ENCODE peak calls at places on chromosomes 3 and 15, in four cellular contexts. B is neuronal stem cell, O is IMR-90, C is mesenchymal stem cell. K is an unnamed sample.

GRCh38 chr3:74413547-74414241 is 200.8 kb downstream of the CNTN3 start:
- DNase-seq in B (no peak), O (no peak), C (no peak), K (no peak)

GRCh38 chr3:114527036-114527644 is 233.3 kb downstream of the TIGIT start:
- DNase-seq in B (no peak), O (peak), C (no peak), K (no peak)

GRCh38 chr3:190516416-190516815 is 2.5 kb downstream of the IL1RAP start:
- DNase-seq in B (no peak), O (no peak), C (no peak), K (no peak)

GRCh38 chr3:122091602-122092006 is 36.4 kb downstream of the CD86 start:
- DNase-seq in B (no peak), O (no peak), C (no peak), K (no peak)

GRCh38 chr15:39156166-39156565 is 424.7 kb upstream of the THBS1 start:
- DNase-seq in B (no peak), O (no peak), C (peak), K (no peak)

GRCh38 chr15:51629612-51630011 is 7.0 kb upstream of the DMXL2 start:
- DNase-seq in B (no peak), O (no peak), C (peak), K (no peak)

GRCh38 chr3:82229397-82229796 is 468.0 kb upstream of the GBE1 start:
- DNase-seq in B (no peak), O (no peak), C (no peak), K (no peak)

GRCh38 chr15:55802600-55803376 is 59.8 kb upstream of the PRTG start:
- DNase-seq in B (no peak), O (no peak), C (no peak), K (no peak)

GRCh38 chr3:56970401-56971002 is 90.0 kb upstream of the SPATA12 start:
- DNase-seq in B (no peak), O (peak), C (peak), K (peak)

GRCh38 chr3:127107491-127108375 is 85.2 kb upstream of the PRR23E start:
- DNase-seq in B (no peak), O (no peak), C (no peak), K (no peak)

GRCh38 chr3:99878005-99878404 is 60.3 kb downstream of the CMSS1 start:
- DNase-seq in B (no peak), O (peak), C (peak), K (no peak)

GRCh38 chr15:27816790-27817189 is 282.3 kb downstream of the OCA2 start:
- DNase-seq in B (no peak), O (no peak), C (no peak), K (no peak)

GRCh38 chr3:14328422-14328821 is 74.0 kb upstream of the SLC6A6 start:
- DNase-seq in B (no peak), O (no peak), C (no peak), K (no peak)

GRCh38 chr3:70120360-70120966 is 120.9 kb downstream of the SAMMSON start:
- DNase-seq in B (peak), O (peak), C (peak), K (peak)

GRCh38 chr15:75640483-75641175 is 605 bp upstream of the IMP3 start:
- DNase-seq in B (no peak), O (peak), C (peak), K (no peak)

GRCh38 chr3:54085936-54086335 is 36.4 kb upstream of the CACNA2D3 start:
- DNase-seq in B (no peak), O (no peak), C (no peak), K (no peak)

GRCh38 chr3:42547401-42547945 is 34.3 kb downstream of the SEC22C start:
- DNase-seq in B (peak), O (peak), C (peak), K (peak)

GRCh38 chr3:138124689-138125420 is 7.3 kb downstream of the A4GNT start:
- DNase-seq in B (no peak), O (peak), C (peak), K (peak)

GRCh38 chr15:69979269-69979668 is 118.4 kb downstream of the TLE3 start:
- DNase-seq in B (no peak), O (peak), C (peak), K (peak)

GRCh38 chr3:30658328-30659052 is 52.1 kb downstream of the TGFBR2 start:
- DNase-seq in B (no peak), O (peak), C (peak), K (no peak)

GRCh38 chr3:13015286-13016082 is 57.7 kb downstream of the IQSEC1 start:
- DNase-seq in B (no peak), O (no peak), C (no peak), K (no peak)

GRCh38 chr3:115040673-115041286 is 106.3 kb downstream of the ZBTB20 start:
- DNase-seq in B (peak), O (peak), C (peak), K (no peak)

GRCh38 chr15:38877471-38877870 is 312.9 kb upstream of the RASGRP1 start:
- DNase-seq in B (no peak), O (no peak), C (no peak), K (no peak)

GRCh38 chr3:57100046-57100695 is 39.7 kb downstream of the SPATA12 start:
- DNase-seq in B (peak), O (peak), C (peak), K (peak)

GRCh38 chr3:171462224-171462623 is 2.0 kb upstream of the TNIK start:
- DNase-seq in B (no peak), O (no peak), C (no peak), K (peak)

GRCh38 chr15:73941871-73942635 is 15.8 kb downstream of the LOXL1 start:
- DNase-seq in B (no peak), O (no peak), C (no peak), K (no peak)

GRCh38 chr15:94029495-94029894 is 201.9 kb upstream of the MCTP2 start:
- DNase-seq in B (no peak), O (peak), C (peak), K (no peak)

GRCh38 chr15:88243895-88244787 is 12.4 kb downstream of the NTRK3 start:
- DNase-seq in B (peak), O (peak), C (peak), K (peak)

GRCh38 chr15:80585544-80586018 is 109.5 kb upstream of the ABHD17C start:
- DNase-seq in B (no peak), O (no peak), C (no peak), K (peak)

GRCh38 chr3:134652409-134652831 is 1.6 kb upstream of the KY start:
- DNase-seq in B (no peak), O (peak), C (no peak), K (no peak)

GRCh38 chr3:9932843-9933560 is 632 bp upstream of the CRELD1 start:
- DNase-seq in B (peak), O (peak), C (peak), K (peak)

GRCh38 chr3:126351771-126352475 is 5.3 kb downstream of the KLF15 start:
- DNase-seq in B (no peak), O (no peak), C (no peak), K (no peak)

GRCh38 chr3:178420033-178420432 is 116.2 kb upstream of the KCNMB2 start:
- DNase-seq in B (no peak), O (no peak), C (no peak), K (no peak)

GRCh38 chr3:188489639-188490405 is 335.9 kb downstream of the LPP start:
- DNase-seq in B (no peak), O (peak), C (peak), K (no peak)

GRCh38 chr3:27643355-27643754 is 78.8 kb downstream of the EOMES start:
- DNase-seq in B (no peak), O (peak), C (no peak), K (no peak)

GRCh38 chr3:60708191-60708975 is 542.9 kb downstream of the FHIT start:
- DNase-seq in B (no peak), O (peak), C (peak), K (no peak)

GRCh38 chr3:150547045-150547753 is 612 bp downstream of the EIF2A start:
- DNase-seq in B (no peak), O (peak), C (peak), K (no peak)
- H3K14ac ChIP-seq in B (no peak), O (peak), C (no peak), K (peak)

DNA sequence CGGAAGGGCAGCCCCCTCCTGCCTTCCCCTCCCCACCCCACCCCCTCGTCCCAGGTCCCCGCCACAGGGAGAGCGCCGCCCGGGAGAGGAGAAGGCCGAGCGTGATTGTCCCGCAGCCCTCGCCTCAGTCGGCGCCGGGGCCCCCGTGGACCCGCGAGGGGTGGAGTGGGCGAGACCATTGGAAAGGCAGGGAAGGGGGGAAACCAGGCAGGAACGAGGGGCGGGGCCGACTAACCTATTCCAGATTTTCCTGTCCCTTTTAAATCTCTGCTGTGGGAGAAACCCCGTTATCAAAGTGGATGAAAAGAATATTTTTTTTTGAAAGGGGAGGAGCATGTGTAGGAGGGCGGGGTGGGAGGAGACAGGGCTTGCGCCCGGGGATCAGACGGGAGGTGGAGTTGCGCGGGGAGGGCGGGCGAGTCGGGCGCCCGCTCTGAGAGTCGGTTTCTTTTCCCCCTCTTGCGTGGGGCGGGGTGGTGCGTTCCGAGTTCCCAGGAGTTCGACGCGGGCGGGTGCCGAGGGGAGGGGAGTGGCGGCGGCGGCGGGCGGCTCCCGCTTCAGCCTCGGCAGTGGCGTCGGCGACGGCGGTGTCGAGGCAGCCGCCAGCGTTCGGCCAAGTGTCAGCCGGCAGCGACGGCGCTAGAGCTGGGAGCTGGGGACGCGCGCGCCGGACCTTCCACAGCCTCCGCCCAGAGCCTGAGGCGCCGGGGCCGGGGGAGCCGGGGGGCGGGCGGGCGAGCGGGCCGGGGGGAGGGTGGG is at the start of gene NECTIN3:
- DNase-seq in B (peak), O (peak), C (peak), K (peak)
- H3K14ac ChIP-seq in B (peak), O (peak), C (peak), K (peak)

DNA sequence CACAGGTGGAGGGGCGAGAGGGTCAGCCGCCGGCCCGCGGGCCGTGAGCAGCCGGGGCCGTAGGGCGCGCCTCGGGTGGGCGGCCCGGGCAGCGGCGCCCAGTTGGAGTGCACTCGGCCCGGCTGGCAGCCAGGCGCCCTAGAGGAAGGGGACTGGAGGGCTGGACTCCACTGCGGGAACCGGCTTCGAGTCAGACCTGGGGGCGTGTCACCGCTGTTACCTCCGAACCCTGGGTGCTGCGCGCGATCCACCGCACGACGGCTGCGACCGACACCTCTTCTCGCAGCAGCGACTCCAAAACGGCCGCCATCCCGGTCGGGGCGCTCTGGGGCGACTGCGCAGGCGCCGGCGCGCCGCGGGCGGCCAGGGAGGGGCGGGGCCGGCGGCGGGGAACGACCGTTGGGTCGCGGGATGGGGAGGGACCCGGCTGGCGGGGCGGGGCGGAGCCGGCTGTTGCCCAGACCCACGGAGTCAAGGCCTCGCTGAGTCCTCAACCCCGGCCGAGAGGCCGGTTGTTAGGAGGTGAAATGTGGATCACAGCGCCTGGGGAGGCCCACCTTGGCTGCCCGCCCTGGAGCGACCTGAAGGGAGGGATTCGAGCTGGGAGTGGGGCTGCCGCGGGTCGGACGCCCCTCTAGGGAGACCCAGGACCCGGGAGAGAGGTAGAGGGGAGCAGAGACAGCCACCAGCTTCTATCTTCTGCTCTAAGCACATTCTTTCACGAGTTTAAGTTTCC is at the start of gene CDAN1:
- DNase-seq in B (peak), O (peak), C (peak), K (peak)
- H3K14ac ChIP-seq in B (no peak), O (peak), C (peak), K (no peak)

GRCh38 chr15:59436774-59437472 is 1.1 kb upstream of the FAM81A start:
- DNase-seq in B (no peak), O (no peak), C (peak), K (no peak)

GRCh38 chr15:59438891-59439290 is 905 bp downstream of the FAM81A start:
- DNase-seq in B (no peak), O (no peak), C (peak), K (no peak)

GRCh38 chr15:59439571-59439970 is 1.6 kb downstream of the FAM81A start:
- DNase-seq in B (no peak), O (no peak), C (no peak), K (no peak)

GRCh38 chr15:59437473-59437776 is 561 bp upstream of the FAM81A start:
- DNase-seq in B (no peak), O (no peak), C (no peak), K (no peak)

DNA sequence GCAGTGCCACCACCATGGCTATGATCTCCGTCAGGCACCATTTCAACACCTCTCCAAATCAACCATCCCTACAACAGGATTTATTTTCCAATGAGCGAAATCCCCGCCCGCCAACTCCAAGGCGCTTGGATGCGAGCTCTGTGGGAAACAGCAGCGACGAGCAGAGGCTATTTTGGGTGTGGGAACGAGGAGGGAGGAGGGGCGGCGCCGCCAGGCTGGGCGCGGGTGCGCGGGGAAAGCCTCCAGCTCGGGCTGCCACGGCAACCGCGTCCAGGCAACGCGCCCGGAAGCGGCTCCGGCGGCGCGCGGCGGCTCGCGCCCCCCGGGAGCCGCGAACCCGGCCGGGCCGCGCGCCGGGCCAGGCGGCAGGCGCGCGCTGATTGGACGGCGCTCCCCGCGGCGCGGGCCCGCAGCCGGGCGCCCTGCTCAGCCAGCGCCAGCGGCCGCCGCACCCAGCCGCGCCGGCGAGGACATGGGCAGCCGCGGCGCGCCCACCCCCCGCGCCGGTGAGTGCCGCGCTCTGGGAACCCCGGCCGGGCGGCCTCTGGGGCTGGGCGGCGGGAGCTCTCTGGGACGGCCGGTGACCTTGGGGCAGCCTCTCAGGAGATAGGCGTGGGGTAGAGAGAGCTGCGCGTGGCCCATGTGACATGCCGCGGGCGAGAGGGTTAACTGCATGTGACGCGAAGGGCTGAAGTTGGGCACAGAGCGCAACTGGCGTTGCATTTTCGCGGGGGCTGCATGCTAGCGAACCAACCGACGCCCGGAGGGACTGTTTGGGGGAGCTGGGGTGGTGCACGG is at the start of gene FAM81A:
- DNase-seq in B (peak), O (peak), C (peak), K (peak)
- H3K14ac ChIP-seq in B (no peak), O (no peak), C (peak), K (peak)

GRCh38 chr15:71789616-71790015 is 20.7 kb upstream of the NR2E3 start:
- DNase-seq in B (no peak), O (no peak), C (no peak), K (no peak)

GRCh38 chr15:71790081-71790480 is 20.3 kb upstream of the NR2E3 start:
- DNase-seq in B (no peak), O (peak), C (peak), K (no peak)

GRCh38 chr15:71788646-71789579 is 21.4 kb upstream of the NR2E3 start:
- DNase-seq in B (no peak), O (no peak), C (no peak), K (no peak)

GRCh38 chr15:71792521-71792920 is 17.8 kb upstream of the NR2E3 start:
- DNase-seq in B (no peak), O (peak), C (peak), K (no peak)

GRCh38 chr15:71791975-71792374 is 18.4 kb upstream of the NR2E3 start:
- DNase-seq in B (no peak), O (no peak), C (no peak), K (no peak)
- H3K14ac ChIP-seq in B (no peak), O (peak), C (peak), K (no peak)

GRCh38 chr3:160885791-160886286 is 129.8 kb downstream of the PPM1L start:
- DNase-seq in B (no peak), O (peak), C (peak), K (peak)
- H3K14ac ChIP-seq in B (peak), O (no peak), C (peak), K (no peak)

GRCh38 chr15:34043391-34043790 is 4.4 kb upstream of the AVEN start:
- DNase-seq in B (no peak), O (no peak), C (peak), K (no peak)

GRCh38 chr15:34039180-34039486 is at the start of gene AVEN:
- DNase-seq in B (no peak), O (no peak), C (no peak), K (no peak)

GRCh38 chr15:34039506-34040123 is 611 bp upstream of the AVEN start:
- DNase-seq in B (no peak), O (peak), C (peak), K (no peak)

GRCh38 chr15:34038023-34038403 is 991 bp downstream of the AVEN start:
- DNase-seq in B (no peak), O (no peak), C (no peak), K (no peak)

GRCh38 chr15:34038404-34039179 is 412 bp downstream of the AVEN start:
- DNase-seq in B (peak), O (peak), C (peak), K (peak)
- H3K14ac ChIP-seq in B (no peak), O (peak), C (peak), K (peak)

GRCh38 chr15:56906766-56907165 is 11.7 kb upstream of the TCF12 start:
- DNase-seq in B (no peak), O (no peak), C (no peak), K (no peak)
- H3K14ac ChIP-seq in B (no peak), O (no peak), C (no peak), K (no peak)

K was measured in H9.